ENCODE peak calls at places on chromosome 10, in six cellular contexts. T is NCI-H1694, G is foreskin fibroblast, U is GM23338, O is DND-41, C is GM12865. H is an unnamed sample.

GRCh38 chr10:95513941-95514392 is 47.2 kb downstream of the SORBS1 start:
- DNase-seq in G (peak; percentile 42), O (no peak), C (peak; percentile 13), T (no peak), U (no peak), H (no peak)

GRCh38 chr10:22618081-22618785 is 96.1 kb downstream of the PIP4K2A start:
- DNase-seq in G (peak; percentile 21), O (no peak), U (no peak), C (peak; percentile 40), T (no peak), H (no peak)

GRCh38 chr10:80506189-80506575 is 31.5 kb upstream of the SH2D4B start:
- DNase-seq in U (no peak), G (no peak), O (no peak), C (no peak), T (no peak), H (peak; percentile 97)

GRCh38 chr10:60778978-60779668 is 845 bp downstream of the CDK1 start:
- DNase-seq in C (no peak), T (no peak), O (no peak), G (no peak), U (no peak), H (no peak)

GRCh38 chr10:119461380-119461779 is 81.1 kb downstream of the RGS10 start:
- DNase-seq in G (no peak), T (no peak), U (no peak), O (no peak), C (peak; percentile 69), H (no peak)

GRCh38 chr10:34762603-34763299 is 52.3 kb downstream of the PARD3 start:
- DNase-seq in O (no peak), T (no peak), G (no peak), C (no peak), U (no peak), H (no peak)

GRCh38 chr10:71999360-72000072 is 35.3 kb downstream of the CHST3 start:
- DNase-seq in G (peak; percentile 79), T (peak; percentile 35), C (peak; percentile 15), O (no peak), U (peak; percentile 22), H (peak; percentile 59)

GRCh38 chr10:51170518-51171245 is 96.4 kb downstream of the PRKG1 start:
- DNase-seq in G (peak; percentile 77), T (no peak), U (no peak), C (no peak), O (no peak), H (no peak)

GRCh38 chr10:94308866-94309265 is 53.9 kb downstream of the NOC3L start:
- DNase-seq in O (no peak), T (no peak), U (no peak), G (peak; percentile 37), C (no peak), H (no peak)

GRCh38 chr10:71964669-71965515 is 697 bp downstream of the CHST3 start:
- DNase-seq in G (peak; percentile 94), T (no peak), U (peak; percentile 67), C (no peak), O (no peak), H (peak; percentile 77)

GRCh38 chr10:128398103-128398502 is 271.9 kb upstream of the MKI67 start:
- DNase-seq in O (no peak), C (no peak), T (no peak), U (no peak), G (no peak), H (no peak)

GRCh38 chr10:72030762-72031543 is 57.4 kb downstream of the SPOCK2 start:
- DNase-seq in G (peak; percentile 43), O (no peak), U (peak; percentile 17), C (no peak), T (no peak), H (no peak)

GRCh38 chr10:59675812-59676211 is 33.8 kb downstream of the SLC16A9 start:
- DNase-seq in O (no peak), C (no peak), T (no peak), U (peak; percentile 86), G (no peak), H (peak; percentile 61)

GRCh38 chr10:13404791-13405190 is 56.7 kb upstream of the SEPHS1 start:
- DNase-seq in C (no peak), G (no peak), O (no peak), U (no peak), T (no peak), H (no peak)

GRCh38 chr10:71664585-71664984 is 55.0 kb downstream of the C10orf105 start:
- DNase-seq in G (no peak), O (no peak), T (no peak), C (no peak), U (no peak), H (no peak)

GRCh38 chr10:97004591-97004990 is 172.5 kb downstream of the LCOR start:
- DNase-seq in C (no peak), O (no peak), U (no peak), G (no peak), T (no peak), H (no peak)

GRCh38 chr10:79002336-79002735 is 66.4 kb upstream of the ZMIZ1 start:
- DNase-seq in U (no peak), C (no peak), T (no peak), G (no peak), O (no peak), H (no peak)